ENCODE peak calls at places on chromosome 21, in six cellular contexts. One of them, this sample, is unnamed.

GRCh38 chr21:35801388-35801787 is 258.9 kb downstream of the SETD4 start:
- DNase-seq in frontal cortex: no peak
- DNase-seq in psoas muscle: no peak
- DNase-seq in glomerular endothelial cell: no peak
- DNase-seq in cerebellar cortex: no peak
- DNase-seq in EH: no peak
- DNase-seq in this sample: no peak

GRCh38 chr21:33264561-33264960 is 1.6 kb upstream of the IL10RB start:
- DNase-seq in frontal cortex: no peak
- DNase-seq in psoas muscle: no peak
- DNase-seq in glomerular endothelial cell: no peak
- DNase-seq in cerebellar cortex: no peak
- DNase-seq in EH: no peak
- DNase-seq in this sample: no peak

GRCh38 chr21:29299906-29300546 is 1.3 kb downstream of the BACH1 start:
- DNase-seq in frontal cortex: peak
- DNase-seq in psoas muscle: peak
- DNase-seq in glomerular endothelial cell: no peak
- DNase-seq in cerebellar cortex: peak
- DNase-seq in EH: peak
- DNase-seq in this sample: peak

GRCh38 chr21:39456665-39457064 is 4.9 kb downstream of the SH3BGR start:
- DNase-seq in frontal cortex: no peak
- DNase-seq in psoas muscle: no peak
- DNase-seq in glomerular endothelial cell: no peak
- DNase-seq in cerebellar cortex: no peak
- DNase-seq in EH: no peak
- DNase-seq in this sample: no peak

GRCh38 chr21:39713905-39714304 is 31.1 kb upstream of the IGSF5 start:
- DNase-seq in frontal cortex: no peak
- DNase-seq in psoas muscle: no peak
- DNase-seq in glomerular endothelial cell: no peak
- DNase-seq in cerebellar cortex: no peak
- DNase-seq in EH: no peak
- DNase-seq in this sample: no peak

GRCh38 chr21:33266050-33266783 is at the start of gene IL10RB:
- DNase-seq in frontal cortex: peak
- DNase-seq in psoas muscle: peak
- DNase-seq in glomerular endothelial cell: no peak
- DNase-seq in cerebellar cortex: peak
- DNase-seq in EH: peak
- DNase-seq in this sample: no peak

GRCh38 chr21:45538381-45539045 is 3.7 kb downstream of the SLC19A1 start:
- DNase-seq in frontal cortex: no peak
- DNase-seq in psoas muscle: peak
- DNase-seq in glomerular endothelial cell: no peak
- DNase-seq in cerebellar cortex: no peak
- DNase-seq in EH: no peak
- DNase-seq in this sample: no peak

GRCh38 chr21:25467891-25468290 is 139.4 kb downstream of the MRPL39 start:
- DNase-seq in frontal cortex: no peak
- DNase-seq in psoas muscle: no peak
- DNase-seq in glomerular endothelial cell: no peak
- DNase-seq in cerebellar cortex: no peak
- DNase-seq in EH: no peak
- DNase-seq in this sample: no peak

GRCh38 chr21:33067457-33067856 is 2.5 kb upstream of the OLIG1 start:
- DNase-seq in frontal cortex: no peak
- DNase-seq in psoas muscle: no peak
- DNase-seq in glomerular endothelial cell: no peak
- DNase-seq in cerebellar cortex: no peak
- DNase-seq in EH: no peak
- DNase-seq in this sample: no peak